ENCODE peak calls at places on chromosomes 7 and 10, in seven cellular contexts. Q, H, X, R, B, J and M are unnamed samples.

GRCh38 chr7:47361229-47361628 is 220.7 kb downstream of the TNS3 start:
- DNase-seq in Q (no peak), H (no peak), X (no peak), R (peak; percentile 24), B (no peak), J (no peak), M (no peak)

GRCh38 chr10:45023426-45023825 is 22.7 kb downstream of the ZNF22 start:
- DNase-seq in Q (no peak), H (no peak), X (no peak), R (no peak), B (no peak), J (no peak), M (no peak)

GRCh38 chr7:20798081-20798693 is 11.5 kb upstream of the SP8 start:
- DNase-seq in Q (no peak), H (peak; percentile 29), X (peak; percentile 75), R (peak; percentile 84), B (no peak), J (peak; percentile 40), M (no peak)

GRCh38 chr7:26360606-26361005 is 68.9 kb downstream of the SNX10 start:
- DNase-seq in Q (no peak), H (no peak), X (no peak), R (no peak), B (no peak), J (no peak), M (no peak)

GRCh38 chr7:27152816-27153486 is 568 bp upstream of the HOXA3 start:
- DNase-seq in Q (no peak), H (no peak), X (peak; percentile 5), R (no peak), B (no peak), J (peak; percentile 3), M (no peak)

GRCh38 chr10:11145498-11145855 is 127.8 kb downstream of the CELF2 start:
- DNase-seq in Q (peak; percentile 27), H (no peak), X (no peak), R (no peak), B (no peak), J (no peak), M (no peak)

GRCh38 chr7:150976529-150977381 is 1.4 kb downstream of the KCNH2 start:
- DNase-seq in Q (no peak), H (peak; percentile 67), X (no peak), R (no peak), B (no peak), J (peak; percentile 51), M (no peak)

GRCh38 chr7:8365499-8366110 is 67.8 kb upstream of the NXPH1 start:
- DNase-seq in Q (no peak), H (no peak), X (peak; percentile 76), R (no peak), B (no peak), J (peak; percentile 42), M (peak; percentile 37)

GRCh38 chr10:86103391-86104101 is 263.0 kb downstream of the GRID1 start:
- DNase-seq in Q (no peak), H (no peak), X (no peak), R (no peak), B (no peak), J (peak; percentile 43), M (no peak)